ENCODE peak calls at places on chromosomes 2 and 18, in eight cellular contexts. L, X, J, Q, W, Y, G and O are unnamed samples.

GRCh38 chr2:241378816-241379215 is 22.7 kb downstream of the FARP2 start:
- DNase-seq in L (no peak), X (no peak), J (no peak), Q (no peak), W (no peak), Y (no peak), G (no peak), O (no peak)

GRCh38 chr2:66470199-66470598 is 35.3 kb downstream of the MEIS1 start:
- DNase-seq in L (no peak), X (no peak), J (no peak), Q (no peak), W (no peak), Y (no peak), G (no peak), O (no peak)

GRCh38 chr2:9138507-9139085 is 68.0 kb upstream of the ASAP2 start:
- DNase-seq in L (no peak), X (no peak), J (no peak), Q (no peak), W (no peak), Y (peak), G (no peak), O (no peak)

GRCh38 chr2:65232636-65233035 is 5.0 kb downstream of the ACTR2 start:
- DNase-seq in L (no peak), X (no peak), J (peak), Q (no peak), W (no peak), Y (no peak), G (peak), O (no peak)

GRCh38 chr2:71693286-71694270 is 240.2 kb downstream of the DYSF start:
- DNase-seq in L (no peak), X (no peak), J (no peak), Q (no peak), W (no peak), Y (no peak), G (no peak), O (no peak)

GRCh38 chr2:118843492-118844132 is 3.8 kb downstream of the EN1 start:
- DNase-seq in L (no peak), X (no peak), J (no peak), Q (no peak), W (no peak), Y (no peak), G (no peak), O (no peak)

GRCh38 chr2:98416760-98417159 is 27.9 kb upstream of the INPP4A start:
- DNase-seq in L (no peak), X (no peak), J (no peak), Q (no peak), W (no peak), Y (no peak), G (no peak), O (no peak)

GRCh38 chr2:237717366-237718276 is 81.0 kb upstream of the RBM44 start:
- DNase-seq in L (no peak), X (no peak), J (no peak), Q (no peak), W (no peak), Y (no peak), G (no peak), O (no peak)

GRCh38 chr2:187547353-187547979 is 6.8 kb downstream of the TFPI start:
- DNase-seq in L (no peak), X (no peak), J (peak), Q (no peak), W (no peak), Y (no peak), G (peak), O (peak)

GRCh38 chr18:27685807-27686412 is 491.0 kb downstream of the CDH2 start:
- DNase-seq in L (no peak), X (peak), J (peak), Q (no peak), W (peak), Y (no peak), G (peak), O (no peak)

GRCh38 chr2:20953146-20953824 is 90.6 kb downstream of the APOB start:
- DNase-seq in L (no peak), X (no peak), J (no peak), Q (no peak), W (no peak), Y (no peak), G (no peak), O (no peak)

GRCh38 chr2:235511187-235511661 is 17.4 kb downstream of the AGAP1 start:
- DNase-seq in L (no peak), X (no peak), J (peak), Q (no peak), W (peak), Y (no peak), G (peak), O (peak)

GRCh38 chr2:124025349-124025720 is 248 bp downstream of the CNTNAP5 start:
- DNase-seq in L (no peak), X (no peak), J (no peak), Q (no peak), W (no peak), Y (no peak), G (no peak), O (no peak)

GRCh38 chr2:3597567-3597966 is 2.7 kb downstream of the COLEC11 start:
- DNase-seq in L (no peak), X (no peak), J (no peak), Q (no peak), W (no peak), Y (no peak), G (no peak), O (no peak)

GRCh38 chr2:101518470-101519172 is 43.7 kb upstream of the RFX8 start:
- DNase-seq in L (no peak), X (peak), J (peak), Q (no peak), W (peak), Y (no peak), G (peak), O (no peak)

GRCh38 chr2:46296216-46296839 is 879 bp upstream of the EPAS1 start:
- DNase-seq in L (no peak), X (peak), J (no peak), Q (peak), W (no peak), Y (no peak), G (peak), O (no peak)

GRCh38 chr18:66735933-66736332 is 132.0 kb upstream of the CDH19 start:
- DNase-seq in L (no peak), X (no peak), J (no peak), Q (no peak), W (no peak), Y (no peak), G (no peak), O (no peak)

GRCh38 chr18:58593930-58594329 is 35.0 kb downstream of the ALPK2 start:
- DNase-seq in L (no peak), X (no peak), J (no peak), Q (no peak), W (no peak), Y (no peak), G (no peak), O (no peak)

GRCh38 chr2:17242813-17243485 is 275.3 kb downstream of the RAD51AP2 start:
- DNase-seq in L (no peak), X (no peak), J (no peak), Q (no peak), W (no peak), Y (no peak), G (no peak), O (no peak)

GRCh38 chr18:45962461-45962860 is 4.7 kb downstream of the EPG5 start:
- DNase-seq in L (no peak), X (peak), J (peak), Q (peak), W (no peak), Y (no peak), G (peak), O (peak)

GRCh38 chr2:60926751-60927568 is 45.6 kb downstream of the REL start:
- DNase-seq in L (no peak), X (peak), J (no peak), Q (no peak), W (no peak), Y (no peak), G (no peak), O (no peak)

GRCh38 chr2:172081248-172082022 is 3.9 kb upstream of the DLX1 start:
- DNase-seq in L (no peak), X (no peak), J (no peak), Q (peak), W (no peak), Y (no peak), G (no peak), O (no peak)